ENCODE peak calls at places on chromosomes 1 and 21, in five cellular contexts. C is neural progenitor cell, D is left ventricle myocardium inferior, S is transverse colon, K is tibial nerve. L is an unnamed sample.

GRCh38 chr1:64363616-64364015 is 106.3 kb upstream of the CACHD1 start:
- DNase-seq in S (no peak), D (no peak), C (no peak), K (no peak), L (no peak)

GRCh38 chr1:41418868-41419583 is 57.8 kb downstream of the FOXO6 start:
- DNase-seq in S (peak; percentile 79), K (no peak), C (peak; percentile 27), D (peak; percentile 83), L (peak; percentile 95)

GRCh38 chr1:205595861-205596260 is 36.0 kb downstream of the ELK4 start:
- DNase-seq in D (no peak), K (no peak), S (no peak), C (no peak), L (peak; percentile 54)

GRCh38 chr1:233904979-233905415 is 521 bp downstream of the SLC35F3 start:
- DNase-seq in S (no peak), K (no peak), C (no peak), D (no peak), L (no peak)

GRCh38 chr1:204227351-204227750 is 13.6 kb upstream of the GOLT1A start:
- DNase-seq in C (no peak), D (no peak), S (no peak), K (no peak), L (no peak)

GRCh38 chr1:210597555-210598134 is 268.9 kb downstream of the HHAT start:
- DNase-seq in D (no peak), C (no peak), S (no peak), K (no peak), L (peak; percentile 63)

GRCh38 chr1:25556132-25556670 is 12.8 kb downstream of the LDLRAP1 start:
- DNase-seq in D (no peak), K (no peak), S (no peak), C (no peak), L (no peak)

GRCh38 chr1:119184972-119185371 is 44.5 kb upstream of the WARS2 start:
- DNase-seq in S (no peak), K (no peak), C (no peak), D (no peak), L (no peak)

GRCh38 chr1:18948048-18948912 is 8.2 kb downstream of the IFFO2 start:
- DNase-seq in D (no peak), C (no peak), S (no peak), K (no peak), L (no peak)

GRCh38 chr1:104132386-104132973 is 382.8 kb downstream of the AMY1C start:
- DNase-seq in C (peak; percentile 68), D (no peak), K (no peak), S (no peak), L (peak; percentile 27)

GRCh38 chr21:36773111-36773510 is 74.2 kb downstream of the SIM2 start:
- DNase-seq in D (peak; percentile 86), K (no peak), C (no peak), S (peak; percentile 82), L (peak; percentile 68)

GRCh38 chr1:39182804-39183203 is 21.7 kb upstream of the MACF1 start:
- DNase-seq in K (no peak), C (no peak), S (no peak), D (no peak), L (no peak)

GRCh38 chr1:119646521-119647227 is 1.4 kb downstream of the ZNF697 start:
- DNase-seq in D (no peak), K (no peak), S (no peak), C (peak; percentile 9), L (peak; percentile 38)

GRCh38 chr1:24927886-24928630 is 2.0 kb downstream of the RUNX3 start:
- DNase-seq in D (no peak), C (peak; percentile 31), S (no peak), K (no peak), L (no peak)

GRCh38 chr1:245375789-245376188 is 221.0 kb downstream of the KIF26B start:
- DNase-seq in K (no peak), D (no peak), C (no peak), S (no peak), L (no peak)

GRCh38 chr21:32886339-32886738 is 114.8 kb upstream of the PAXBP1 start:
- DNase-seq in S (no peak), C (no peak), D (no peak), K (no peak), L (no peak)

GRCh38 chr1:41666991-41667631 is 182.6 kb upstream of the EDN2 start:
- DNase-seq in D (no peak), S (peak; percentile 43), C (peak; percentile 37), K (no peak), L (no peak)

GRCh38 chr1:236150972-236151371 is 8.6 kb downstream of the GPR137B start:
- DNase-seq in S (no peak), C (no peak), D (no peak), K (no peak), L (no peak)

GRCh38 chr1:32729254-32730046 is 26.9 kb upstream of the SYNC start:
- DNase-seq in S (no peak), C (no peak), K (no peak), D (no peak), L (no peak)

GRCh38 chr1:89001510-89001909 is 9.1 kb upstream of the KYAT3 start:
- DNase-seq in K (no peak), C (no peak), S (no peak), D (no peak), L (no peak)

GRCh38 chr1:64126581-64126980 is 76.8 kb upstream of the UBE2U start:
- DNase-seq in D (no peak), S (no peak), C (no peak), K (no peak), L (no peak)

GRCh38 chr21:28069446-28069845 is 923.2 kb downstream of the LTN1 start:
- DNase-seq in S (no peak), D (no peak), C (peak; percentile 57), K (no peak), L (no peak)

GRCh38 chr1:184160942-184161698 is 109.6 kb downstream of the TSEN15 start:
- DNase-seq in C (no peak), D (no peak), S (no peak), K (no peak), L (no peak)

DNA sequence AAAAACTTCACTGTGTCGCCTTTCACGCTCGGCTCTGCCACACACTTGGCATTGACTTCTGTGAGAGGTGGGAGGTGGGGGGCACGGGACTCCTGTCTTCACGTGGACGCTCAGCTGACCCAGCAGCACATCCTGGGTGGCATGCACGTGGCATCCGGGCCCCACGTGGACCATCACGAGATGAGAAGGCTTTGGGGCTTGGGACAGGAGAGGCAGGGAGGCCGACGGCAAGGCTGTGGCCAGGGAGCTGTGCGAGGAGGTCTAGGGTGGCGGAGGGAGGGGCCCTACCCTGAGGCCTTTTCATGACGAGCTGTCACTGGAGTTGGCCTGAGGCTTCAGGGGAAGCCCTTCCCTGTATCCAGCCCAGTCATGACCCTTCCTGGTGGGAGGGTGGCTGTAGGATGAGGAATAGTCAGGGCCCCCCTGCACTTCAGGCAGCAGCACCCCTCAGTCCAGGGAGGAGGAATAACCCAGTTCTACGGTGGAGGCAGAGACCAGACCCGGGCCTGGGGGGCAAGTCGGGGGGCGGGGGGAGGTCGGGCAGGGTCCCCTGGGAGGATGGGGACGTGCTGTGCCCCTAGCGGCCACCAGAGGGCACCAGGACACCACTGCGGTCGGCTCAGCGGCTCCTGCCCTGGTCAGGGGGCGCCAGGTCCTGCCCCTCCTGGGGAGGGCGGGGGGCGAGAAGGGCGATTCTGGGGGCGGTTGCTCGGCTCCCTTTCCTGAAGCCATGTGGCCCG is 2.0 kb upstream of the PERM1 start:
- DNase-seq in S (peak; percentile 51), K (no peak), C (peak; percentile 72), D (peak; percentile 55), L (peak; percentile 52)
- TF ChIP-seq CTCF in S (peak; percentile 55), K (peak; percentile 94), C (peak; percentile 89), D (peak; percentile 96), L (peak; percentile 93)

GRCh38 chr1:218421531-218421930 is 76.4 kb downstream of the TGFB2 start:
- DNase-seq in C (no peak), D (no peak), S (no peak), K (no peak), L (no peak)

GRCh38 chr1:218429301-218429700 is 84.2 kb downstream of the TGFB2 start:
- DNase-seq in D (no peak), C (no peak), K (no peak), S (no peak), L (no peak)

GRCh38 chr1:218426343-218426657 is 81.2 kb downstream of the TGFB2 start:
- DNase-seq in D (no peak), S (no peak), K (peak; percentile 55), C (no peak), L (peak; percentile 43)

GRCh38 chr1:218424528-218424927 is 79.4 kb downstream of the TGFB2 start:
- DNase-seq in C (peak; percentile 18), D (no peak), K (no peak), S (no peak), L (no peak)

DNA sequence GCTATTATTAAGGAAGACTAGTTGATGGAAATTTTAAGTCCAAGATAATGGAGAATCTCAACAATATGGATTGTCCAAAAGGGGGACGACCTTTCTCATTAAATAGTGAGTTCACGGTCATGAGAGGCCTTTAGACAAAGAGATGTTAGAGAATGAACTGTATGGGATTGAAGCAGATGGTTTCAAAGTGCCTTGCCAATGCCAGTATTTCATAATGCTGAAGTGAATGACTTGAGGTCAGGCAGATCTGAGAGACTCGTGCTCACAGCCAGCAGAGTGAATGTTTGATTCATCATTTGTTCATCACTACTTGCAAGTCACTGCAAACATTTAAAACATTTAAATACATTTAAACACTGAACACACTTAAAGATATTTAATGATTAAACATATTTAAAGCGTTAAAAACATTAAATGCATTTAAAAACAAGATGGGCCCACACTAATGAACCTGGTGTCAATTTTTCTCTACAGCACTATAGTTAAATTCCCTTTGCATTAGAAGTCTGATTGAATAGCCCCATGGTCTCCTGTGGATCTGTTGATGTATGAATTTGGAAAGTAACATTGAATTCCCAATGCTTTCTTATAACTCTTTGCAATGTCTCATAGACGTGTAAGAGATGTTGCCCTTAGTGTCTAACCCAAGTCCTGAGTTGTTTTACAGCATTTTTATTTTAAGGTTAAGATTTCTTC is 80.7 kb downstream of the TGFB2 start:
- DNase-seq in S (no peak), D (no peak), C (no peak), K (no peak), L (peak; percentile 30)
- H3K27ac ChIP-seq in S (no peak overlapping the region), D (peak overlapping the region; percentile 54), C (no peak overlapping the region), K (peak overlapping the region; percentile 40), L (no peak overlapping the region)

GRCh38 chr1:222794656-222795474 is 20.0 kb upstream of the DISP1 start:
- DNase-seq in C (no peak), K (no peak), S (no peak), D (no peak), L (no peak)
- TF ChIP-seq CTCF in C (no peak), K (peak; percentile 7), S (no peak), D (no peak), L (no peak)

DNA sequence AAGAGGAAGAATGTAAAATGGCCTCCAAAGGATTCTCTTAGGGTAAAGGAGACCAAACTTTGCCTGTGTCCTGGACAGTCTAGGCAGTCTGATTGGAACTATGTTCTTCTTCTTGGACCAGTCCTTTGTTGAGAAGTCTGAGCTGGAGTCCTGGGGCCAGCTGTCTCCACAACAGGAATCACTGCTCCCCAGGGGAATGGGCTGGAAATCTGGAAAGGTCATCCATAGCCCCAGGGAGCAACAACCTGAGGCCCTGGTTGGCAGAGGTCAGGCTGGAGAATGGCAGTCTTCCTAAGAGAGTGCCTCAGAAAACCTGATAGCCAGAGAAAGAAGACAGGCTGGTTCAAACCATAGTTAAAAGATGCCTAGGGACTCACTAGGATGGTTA is 68.7 kb downstream of the PLXNA2 start:
- DNase-seq in K (no peak), C (no peak), D (no peak), S (no peak), L (no peak)
- H3K27ac ChIP-seq in K (no peak overlapping the region), C (no peak overlapping the region), D (peak overlapping the region; percentile 9), S (no peak overlapping the region), L (no peak overlapping the region)